ENCODE peak calls at places on chromosomes 1 and 21, in six cellular contexts. F is NCI-H1436, M is cardiac septum, B is tibial nerve, H is RPMI7951, S is pancreas. K is an unnamed sample.

GRCh38 chr1:94122201-94122970 is 1.4 kb upstream of the ABCA4 start:
- DNase-seq in F (no peak), M (no peak), B (no peak), H (peak), S (no peak), K (peak)

GRCh38 chr1:98903261-98903660 is 101.4 kb downstream of the PLPPR5 start:
- DNase-seq in F (no peak), M (no peak), B (no peak), H (peak), S (no peak), K (peak)

GRCh38 chr21:38661296-38662223 is 144.2 kb upstream of the ETS2 start:
- DNase-seq in F (no peak), M (peak), B (no peak), H (peak), S (no peak), K (peak)

GRCh38 chr1:157932082-157932481 is 61.4 kb upstream of the KIRREL1 start:
- DNase-seq in F (no peak), M (no peak), B (no peak), H (peak), S (no peak), K (peak)

GRCh38 chr1:206834711-206835110 is 30.7 kb upstream of the IL20 start:
- DNase-seq in F (no peak), M (no peak), B (peak), H (no peak), S (no peak), K (peak)

GRCh38 chr1:36179220-36179600 is 23.2 kb downstream of the MAP7D1 start:
- DNase-seq in F (no peak), M (no peak), B (no peak), H (no peak), S (no peak), K (no peak)

GRCh38 chr1:62912028-62912638 is 128.2 kb downstream of the ATG4C start:
- DNase-seq in F (no peak), M (no peak), B (no peak), H (peak), S (no peak), K (peak)

GRCh38 chr1:40736085-40736531 is 44.6 kb downstream of the NFYC start:
- DNase-seq in F (no peak), M (no peak), B (no peak), H (peak), S (no peak), K (peak)

GRCh38 chr1:39842030-39842678 is 41.1 kb downstream of the TRIT1 start:
- DNase-seq in F (no peak), M (no peak), B (no peak), H (no peak), S (no peak), K (no peak)

GRCh38 chr1:1567831-1568380 is 6.8 kb downstream of the SSU72 start:
- DNase-seq in F (no peak), M (no peak), B (no peak), H (no peak), S (no peak), K (no peak)

GRCh38 chr21:44327603-44327974 is 11.6 kb downstream of the CFAP410 start:
- DNase-seq in F (no peak), M (no peak), B (no peak), H (no peak), S (no peak), K (no peak)

GRCh38 chr1:167839009-167839408 is 74.9 kb downstream of the ADCY10 start:
- DNase-seq in F (no peak), M (no peak), B (no peak), H (no peak), S (no peak), K (no peak)

GRCh38 chr1:1208713-1209433 is 2.5 kb upstream of the TNFRSF18 start:
- DNase-seq in F (no peak), M (no peak), B (no peak), H (peak), S (no peak), K (peak)

GRCh38 chr1:234780531-234781162 is 170.7 kb upstream of the IRF2BP2 start:
- DNase-seq in F (no peak), M (no peak), B (no peak), H (peak), S (no peak), K (no peak)

GRCh38 chr1:32984090-32984828 is 19.6 kb upstream of the RNF19B start:
- DNase-seq in F (no peak), M (no peak), B (no peak), H (peak), S (no peak), K (no peak)

GRCh38 chr1:17688217-17688810 is 66.8 kb upstream of the ACTL8 start:
- DNase-seq in F (no peak), M (no peak), B (no peak), H (no peak), S (no peak), K (no peak)

GRCh38 chr1:245978915-245979314 is 528.2 kb downstream of the SMYD3 start:
- DNase-seq in F (no peak), M (no peak), B (no peak), H (peak), S (no peak), K (no peak)

GRCh38 chr1:234212764-234213406 is 160.4 kb upstream of the COA6 start:
- DNase-seq in F (peak), M (no peak), B (no peak), H (peak), S (peak), K (peak)

GRCh38 chr1:15098366-15099125 is 55.0 kb upstream of the TMEM51 start:
- DNase-seq in F (no peak), M (no peak), B (no peak), H (no peak), S (no peak), K (no peak)

GRCh38 chr21:37552496-37553399 is 186.2 kb downstream of the DYRK1A start:
- DNase-seq in F (no peak), M (peak), B (no peak), H (no peak), S (no peak), K (no peak)

GRCh38 chr1:84770481-84770880 is 80.2 kb upstream of the SSX2IP start:
- DNase-seq in F (no peak), M (no peak), B (no peak), H (no peak), S (no peak), K (no peak)

GRCh38 chr1:53047737-53048344 is 14.2 kb upstream of the PODN start:
- DNase-seq in F (peak), M (no peak), B (no peak), H (peak), S (no peak), K (peak)

GRCh38 chr1:185567006-185567405 is 167.2 kb upstream of the HMCN1 start:
- DNase-seq in F (peak), M (no peak), B (no peak), H (peak), S (no peak), K (peak)

GRCh38 chr1:199404191-199404590 is 623.3 kb upstream of the NR5A2 start:
- DNase-seq in F (no peak), M (no peak), B (no peak), H (no peak), S (no peak), K (no peak)

GRCh38 chr1:231162300-231162969 is 577 bp downstream of the TRIM67 start:
- DNase-seq in F (no peak), M (no peak), B (no peak), H (peak), S (peak), K (peak)

GRCh38 chr1:172449012-172449584 is 5.2 kb upstream of the PIGC start:
- DNase-seq in F (no peak), M (no peak), B (no peak), H (no peak), S (no peak), K (peak)

GRCh38 chr1:33360367-33360766 is 39.5 kb upstream of the A3GALT2 start:
- DNase-seq in F (no peak), M (no peak), B (no peak), H (no peak), S (no peak), K (no peak)

GRCh38 chr1:15678578-15678977 is 5.5 kb upstream of the PLEKHM2 start:
- DNase-seq in F (no peak), M (no peak), B (no peak), H (peak), S (no peak), K (peak)

GRCh38 chr1:220076861-220077762 is 12.5 kb downstream of the BPNT1 start:
- DNase-seq in F (no peak), M (no peak), B (no peak), H (no peak), S (no peak), K (no peak)

GRCh38 chr21:31184462-31184861 is 146.2 kb upstream of the KRTAP19-8 start:
- DNase-seq in F (no peak), M (no peak), B (no peak), H (no peak), S (no peak), K (no peak)

GRCh38 chr1:239909894-239910293 is 181.8 kb upstream of the FMN2 start:
- DNase-seq in F (no peak), M (no peak), B (peak), H (peak), S (peak), K (peak)

GRCh38 chr1:223531742-223532341 is 133.7 kb downstream of the CAPN8 start:
- DNase-seq in F (peak), M (no peak), B (peak), H (peak), S (peak), K (peak)

GRCh38 chr1:169132512-169133227 is 26.2 kb downstream of the ATP1B1 start:
- DNase-seq in F (no peak), M (no peak), B (no peak), H (no peak), S (no peak), K (no peak)

GRCh38 chr1:114482585-114482984 is 28.4 kb downstream of the TRIM33 start:
- DNase-seq in F (no peak), M (no peak), B (no peak), H (no peak), S (peak), K (no peak)

K was measured in Daoy.